ENCODE peak calls at places on chromosomes 3 and 15, in six cellular contexts. B is foreskin keratinocyte, N is fibroblast of mammary gland, D is GM13977, H is lung, U is glutamatergic neuron. Z is an unnamed sample.

GRCh38 chr15:45457215-45457614 is 65.3 kb downstream of the SLC30A4 start:
- DNase-seq in B (no peak), N (no peak), D (no peak), H (no peak), U (no peak), Z (no peak)

GRCh38 chr3:62559831-62560445 is 186.6 kb upstream of the FEZF2 start:
- DNase-seq in B (no peak), N (peak), D (no peak), H (no peak), U (no peak), Z (no peak)

GRCh38 chr3:53229171-53229570 is 26.7 kb downstream of the TKT start:
- DNase-seq in B (no peak), N (no peak), D (no peak), H (no peak), U (no peak), Z (no peak)

GRCh38 chr15:91411570-91411969 is 311.5 kb downstream of the SV2B start:
- DNase-seq in B (no peak), N (no peak), D (no peak), H (no peak), U (no peak), Z (no peak)

GRCh38 chr3:49058011-49058410 is 28.8 kb upstream of the IMPDH2 start:
- DNase-seq in B (no peak), N (no peak), D (no peak), H (no peak), U (no peak), Z (no peak)

GRCh38 chr15:59222106-59222505 is 15.5 kb downstream of the LDHAL6B start:
- DNase-seq in B (no peak), N (peak), D (no peak), H (no peak), U (no peak), Z (no peak)

GRCh38 chr3:12750223-12750622 is 8.8 kb downstream of the TMEM40 start:
- DNase-seq in B (no peak), N (peak), D (no peak), H (no peak), U (no peak), Z (no peak)

GRCh38 chr3:42667096-42667522 is 13.6 kb downstream of the ZBTB47 start:
- DNase-seq in B (no peak), N (no peak), D (no peak), H (no peak), U (no peak), Z (no peak)

GRCh38 chr3:192731233-192731632 is 3.9 kb upstream of the FGF12 start:
- DNase-seq in B (no peak), N (no peak), D (no peak), H (no peak), U (no peak), Z (no peak)

GRCh38 chr15:48087844-48088243 is 32.9 kb upstream of the SLC24A5 start:
- DNase-seq in B (no peak), N (no peak), D (no peak), H (no peak), U (no peak), Z (no peak)

GRCh38 chr3:73727854-73728253 is 103.1 kb upstream of the PDZRN3 start:
- DNase-seq in B (no peak), N (no peak), D (no peak), H (no peak), U (no peak), Z (no peak)

GRCh38 chr3:42119558-42120355 is 28.6 kb downstream of the TRAK1 start:
- DNase-seq in B (no peak), N (no peak), D (no peak), H (no peak), U (no peak), Z (no peak)

GRCh38 chr15:92142242-92143232 is 251.1 kb upstream of the ST8SIA2 start:
- DNase-seq in B (no peak), N (no peak), D (no peak), H (peak), U (no peak), Z (no peak)

GRCh38 chr3:148861277-148861869 is 3.7 kb upstream of the CPA3 start:
- DNase-seq in B (peak), N (peak), D (peak), H (no peak), U (no peak), Z (no peak)

GRCh38 chr3:171183042-171183441 is 156.5 kb upstream of the SLC2A2 start:
- DNase-seq in B (no peak), N (peak), D (no peak), H (no peak), U (no peak), Z (peak)

GRCh38 chr3:121552379-121552778 is 6.6 kb upstream of the POLQ start:
- DNase-seq in B (no peak), N (no peak), D (no peak), H (no peak), U (no peak), Z (no peak)

GRCh38 chr15:57031605-57032004 is 113.2 kb downstream of the TCF12 start:
- DNase-seq in B (no peak), N (peak), D (no peak), H (no peak), U (no peak), Z (peak)

GRCh38 chr3:16205156-16205870 is 30.8 kb downstream of the GALNT15 start:
- DNase-seq in B (peak), N (peak), D (no peak), H (no peak), U (no peak), Z (no peak)

GRCh38 chr3:154062513-154062912 is 58.7 kb upstream of the ARHGEF26 start:
- DNase-seq in B (no peak), N (no peak), D (no peak), H (no peak), U (no peak), Z (no peak)

GRCh38 chr3:104788807-104789206 is 577.9 kb upstream of the ALCAM start:
- DNase-seq in B (no peak), N (no peak), D (no peak), H (no peak), U (no peak), Z (no peak)

GRCh38 chr15:41501191-41501917 is 7.7 kb downstream of the ITPKA start:
- DNase-seq in B (no peak), N (peak), D (peak), H (no peak), U (peak), Z (peak)

GRCh38 chr15:67548862-67549651 is 6.6 kb downstream of the MAP2K5 start:
- DNase-seq in B (no peak), N (no peak), D (no peak), H (no peak), U (peak), Z (no peak)

GRCh38 chr3:54366839-54367238 is 244.5 kb downstream of the CACNA2D3 start:
- DNase-seq in B (no peak), N (no peak), D (no peak), H (no peak), U (no peak), Z (no peak)

GRCh38 chr3:50264389-50264963 is 4.5 kb upstream of the SEMA3B start:
- DNase-seq in B (peak), N (peak), D (no peak), H (peak), U (peak), Z (peak)

GRCh38 chr15:63869371-63870042 is 35.8 kb upstream of the HERC1 start:
- DNase-seq in B (no peak), N (no peak), D (no peak), H (no peak), U (no peak), Z (no peak)

GRCh38 chr3:151168269-151169094 is 34.5 kb downstream of the GPR171 start:
- DNase-seq in B (no peak), N (peak), D (peak), H (peak), U (peak), Z (peak)

GRCh38 chr3:98359993-98360675 is 6.5 kb downstream of the OR5K4 start:
- DNase-seq in B (no peak), N (no peak), D (no peak), H (no peak), U (no peak), Z (no peak)

GRCh38 chr3:182709306-182709705 is 84.0 kb upstream of the ATP11B start:
- DNase-seq in B (no peak), N (no peak), D (no peak), H (no peak), U (no peak), Z (no peak)

GRCh38 chr3:46212101-46212500 is 4.0 kb upstream of the CCR1 start:
- DNase-seq in B (no peak), N (no peak), D (no peak), H (no peak), U (no peak), Z (no peak)

GRCh38 chr15:88089019-88089603 is 167.4 kb downstream of the NTRK3 start:
- DNase-seq in B (peak), N (no peak), D (no peak), H (no peak), U (no peak), Z (no peak)

GRCh38 chr15:34791701-34792100 is 3.6 kb downstream of the ACTC1 start:
- DNase-seq in B (no peak), N (no peak), D (no peak), H (no peak), U (no peak), Z (no peak)

GRCh38 chr3:31813197-31813596 is 167.9 kb downstream of the OSBPL10 start:
- DNase-seq in B (no peak), N (no peak), D (no peak), H (no peak), U (no peak), Z (no peak)

GRCh38 chr3:160006282-160007163 is 17.9 kb downstream of the IL12A start:
- DNase-seq in B (no peak), N (peak), D (peak), H (peak), U (peak), Z (peak)

GRCh38 chr15:25693321-25694237 is 169.5 kb downstream of the ATP10A start:
- DNase-seq in B (no peak), N (peak), D (no peak), H (no peak), U (peak), Z (peak)

GRCh38 chr3:99957086-99957821 is 139.6 kb downstream of the CMSS1 start:
- DNase-seq in B (no peak), N (no peak), D (no peak), H (no peak), U (no peak), Z (no peak)

GRCh38 chr3:147410518-147411234 is 1.5 kb downstream of the ZIC1 start:
- DNase-seq in B (no peak), N (peak), D (no peak), H (peak), U (no peak), Z (no peak)
- TF ChIP-seq CTCF in B (no peak), N (no peak), D (no peak), H (no peak), U (no peak), Z (no peak)

GRCh38 chr15:66404122-66404521 is 17.4 kb downstream of the MAP2K1 start:
- DNase-seq in B (no peak), N (no peak), D (no peak), H (no peak), U (no peak), Z (no peak)

GRCh38 chr15:66403323-66403722 is 16.6 kb downstream of the MAP2K1 start:
- DNase-seq in B (no peak), N (no peak), D (no peak), H (no peak), U (no peak), Z (no peak)

GRCh38 chr15:66405605-66406004 is 18.9 kb downstream of the MAP2K1 start:
- DNase-seq in B (no peak), N (peak), D (no peak), H (no peak), U (no peak), Z (no peak)

GRCh38 chr15:66405007-66405406 is 18.3 kb downstream of the MAP2K1 start:
- DNase-seq in B (no peak), N (no peak), D (no peak), H (no peak), U (no peak), Z (no peak)

DNA sequence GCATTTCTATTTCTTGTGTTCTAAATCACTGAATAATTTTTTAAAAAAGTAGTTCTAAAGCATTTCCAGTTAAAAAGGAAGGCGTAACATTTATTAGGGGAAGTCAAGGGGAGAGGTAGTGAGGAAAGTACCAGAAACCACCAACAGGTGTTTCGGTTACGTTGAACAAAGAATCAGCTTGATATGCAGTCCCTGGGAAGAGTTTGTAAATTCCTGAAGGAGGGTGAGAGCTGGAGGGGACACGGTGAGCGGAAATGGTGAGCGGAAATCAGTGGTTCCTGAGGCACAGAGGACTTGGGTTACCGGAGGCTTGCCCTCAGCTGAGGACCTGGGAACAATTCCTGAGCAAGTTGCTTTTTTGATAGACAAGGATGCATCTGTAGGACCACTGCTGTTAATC is 17.8 kb downstream of the MAP2K1 start:
- DNase-seq in B (no peak), N (no peak), D (no peak), H (no peak), U (no peak), Z (peak)
- TF ChIP-seq CTCF in B (no peak), N (no peak), D (no peak), H (no peak), U (no peak), Z (peak)

DNA sequence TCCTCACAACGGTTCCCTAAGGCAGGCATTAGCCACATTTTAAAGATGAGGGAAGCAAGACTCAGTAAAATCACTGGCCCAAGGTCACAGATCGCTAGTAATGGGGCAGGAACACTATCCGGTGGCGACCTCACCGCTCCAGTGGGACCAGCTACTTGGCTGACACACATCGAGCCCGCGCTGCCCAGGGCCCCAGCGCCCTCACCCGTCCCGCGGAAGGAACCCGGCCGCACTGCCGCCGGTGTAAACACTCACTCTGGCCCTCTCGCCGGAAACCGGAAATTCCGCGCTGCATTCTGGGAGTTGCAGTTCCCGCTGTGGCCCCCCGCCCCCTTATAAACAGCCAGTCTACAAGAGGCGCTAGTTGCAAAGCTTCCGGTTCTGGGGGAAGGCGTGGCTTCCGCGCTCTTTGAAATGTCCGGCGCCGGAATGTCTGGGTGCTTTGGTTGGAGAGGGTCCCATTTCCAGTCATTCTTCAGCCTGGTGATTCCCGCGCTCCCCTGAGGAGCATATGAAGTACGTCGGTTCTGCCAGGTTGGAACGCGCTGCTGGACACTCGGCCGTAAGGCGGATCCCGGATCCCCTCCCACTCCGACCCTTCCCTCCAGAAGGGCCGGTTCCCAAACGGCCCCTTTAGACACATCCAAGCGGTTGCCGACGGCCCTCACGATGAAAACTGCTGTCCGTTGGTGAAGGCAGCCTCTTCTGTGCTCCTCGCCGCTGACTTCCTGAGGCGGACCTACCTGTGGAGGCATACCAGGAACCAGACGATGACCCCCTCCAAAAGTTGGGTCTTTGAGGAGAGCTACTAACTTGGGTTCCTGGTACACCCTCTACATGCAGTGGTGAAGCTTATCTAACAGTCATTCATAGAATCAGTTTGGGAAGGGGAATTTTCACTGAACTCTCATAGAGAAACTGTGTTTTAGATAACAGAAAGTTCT is at the start of gene UBL7:
- DNase-seq in B (peak), N (peak), D (peak), H (peak), U (peak), Z (peak)
- TF ChIP-seq CTCF in B (peak), N (peak), D (peak), H (peak), U (no peak), Z (no peak)

GRCh38 chr3:3127432-3128010 is 781 bp downstream of the TRNT1 start:
- DNase-seq in B (peak), N (peak), D (no peak), H (no peak), U (no peak), Z (no peak)
- TF ChIP-seq CTCF in B (no peak), N (no peak), D (no peak), H (no peak), U (no peak), Z (no peak)

GRCh38 chr3:184395320-184395660 is 15.4 kb downstream of the CHRD start:
- DNase-seq in B (no peak), N (no peak), D (no peak), H (no peak), U (peak), Z (no peak)
- TF ChIP-seq CTCF in B (no peak), N (no peak), D (no peak), H (no peak), U (no peak), Z (no peak)

Z was measured in endothelial cell.